ENCODE peak calls at places on chromosomes 4 and X, in seven cellular contexts. H is AG09319, S is lower leg skin, N is progenitor cell of endocrine pancreas, D is GM13976, Y is stomach, K is HL-60. B is an unnamed sample.
A peak's percentile ranks its signal among the peaks of the same experiment; 100 is the strongest.

GRCh38 chr4:149749769-149750168 is 65.9 kb downstream of the IQCM start:
- DNase-seq in N (no peak), Y (no peak), H (no peak), D (no peak), S (no peak), K (no peak), B (no peak)

GRCh38 chr4:86948276-86948675 is 13.5 kb downstream of the AFF1 start:
- DNase-seq in N (no peak), K (no peak), S (no peak), H (no peak), D (no peak), Y (no peak), B (no peak)

GRCh38 chrX:38618152-38618551 is 56.8 kb downstream of the TSPAN7 start:
- DNase-seq in Y (no peak), K (no peak), H (no peak), N (no peak), D (no peak), S (no peak), B (no peak)

GRCh38 chr4:2395038-2395437 is 23.4 kb downstream of the ZFYVE28 start:
- DNase-seq in N (no peak), K (no peak), D (no peak), H (no peak), S (no peak), Y (no peak), B (no peak)

GRCh38 chr4:22997358-22998224 is 304.9 kb downstream of the GBA3 start:
- DNase-seq in D (no peak), K (no peak), H (no peak), N (no peak), S (no peak), Y (no peak), B (no peak)

GRCh38 chrX:133670394-133670793 is 255.1 kb upstream of the GPC4 start:
- DNase-seq in H (no peak), N (no peak), K (no peak), D (peak; percentile 45), S (no peak), Y (no peak), B (no peak)

GRCh38 chr4:156547439-156547838 is 424.2 kb downstream of the PDGFC start:
- DNase-seq in N (no peak), S (no peak), K (no peak), D (no peak), Y (no peak), H (peak; percentile 47), B (no peak)

GRCh38 chr4:10457255-10457801 is at the start of gene ZNF518B:
- DNase-seq in H (no peak), K (peak; percentile 10), D (peak; percentile 92), S (peak; percentile 87), Y (peak; percentile 67), N (peak; percentile 63), B (peak; percentile 61)

GRCh38 chr4:110733901-110734300 is 111.0 kb upstream of the PITX2 start:
- DNase-seq in Y (no peak), K (no peak), S (no peak), H (no peak), D (no peak), N (no peak), B (no peak)

GRCh38 chr4:114598191-114599121 is at the start of gene UGT8:
- DNase-seq in D (peak; percentile 47), S (no peak), H (no peak), Y (peak; percentile 86), K (no peak), N (peak; percentile 47), B (peak; percentile 55)

GRCh38 chr4:2256156-2256731 is 5.7 kb downstream of the MXD4 start:
- DNase-seq in N (peak; percentile 10), Y (peak; percentile 67), D (no peak), K (no peak), H (no peak), S (peak; percentile 89), B (peak; percentile 29)

GRCh38 chrX:139077303-139078131 is 366.0 kb upstream of the FGF13 start:
- DNase-seq in Y (no peak), D (no peak), H (peak; percentile 24), S (no peak), K (peak; percentile 11), N (no peak), B (no peak)

GRCh38 chrX:119067023-119067739 is 5.6 kb upstream of the CT47C1 start:
- DNase-seq in S (no peak), Y (peak; percentile 57), D (peak; percentile 25), H (peak; percentile 7), K (no peak), N (peak; percentile 21), B (no peak)

GRCh38 chr4:98283219-98284199 is 22.3 kb downstream of the RAP1GDS1 start:
- DNase-seq in K (no peak), D (no peak), N (no peak), Y (no peak), S (no peak), H (no peak), B (no peak)

GRCh38 chrX:134898450-134898849 is 92.3 kb upstream of the SMIM10 start:
- DNase-seq in S (no peak), D (no peak), H (no peak), Y (no peak), N (no peak), K (no peak), B (no peak)

GRCh38 chr4:74453037-74453635 is 8.2 kb downstream of the AREG start:
- DNase-seq in D (no peak), K (no peak), N (no peak), Y (no peak), H (no peak), S (no peak), B (no peak)

GRCh38 chr4:36785965-36786364 is 458.6 kb upstream of the NWD2 start:
- DNase-seq in K (no peak), D (no peak), N (no peak), S (no peak), Y (no peak), H (no peak), B (no peak)

GRCh38 chrX:134173541-134174272 is 63.3 kb upstream of the CCDC160 start:
- DNase-seq in N (no peak), K (no peak), S (no peak), D (peak; percentile 10), Y (no peak), H (no peak), B (no peak)

GRCh38 chr4:102867278-102868152 is 1.3 kb upstream of the CISD2 start:
- DNase-seq in S (no peak), K (peak; percentile 36), H (no peak), N (no peak), Y (no peak), D (no peak), B (no peak)

GRCh38 chr4:26762650-26763049 is 98.0 kb upstream of the STIM2 start:
- DNase-seq in S (no peak), K (no peak), H (no peak), Y (no peak), N (no peak), D (no peak), B (no peak)

DNA sequence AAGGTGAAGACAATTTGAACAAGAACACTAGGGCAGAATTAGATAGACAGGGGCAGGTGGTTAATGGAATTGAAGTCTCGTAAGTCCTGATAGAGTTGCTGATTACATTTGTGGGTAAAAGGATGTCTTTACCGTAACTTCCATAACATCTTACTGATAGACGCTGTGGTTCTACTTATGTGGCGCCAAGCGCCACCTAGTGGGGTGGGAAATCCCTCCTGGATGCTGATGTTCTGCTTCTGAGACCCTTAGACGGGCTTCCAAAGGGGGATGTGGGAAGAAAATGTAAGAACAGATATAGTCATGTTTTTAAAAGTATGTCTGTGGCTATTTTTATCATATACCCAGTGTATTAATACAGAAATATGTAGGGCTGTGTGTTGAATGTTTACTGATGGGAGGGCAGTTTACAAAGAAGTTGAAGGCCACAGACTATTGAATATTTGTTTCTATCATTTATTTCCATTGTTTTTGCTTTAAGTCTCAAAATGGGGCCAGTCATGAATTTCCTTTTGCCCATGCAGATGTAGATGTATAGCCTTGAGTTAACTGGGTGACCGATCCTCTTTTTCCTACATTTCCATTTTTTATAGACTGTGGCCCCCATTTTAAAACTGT is 12.2 kb upstream of the TLR8 start:
- DNase-seq in D (peak; percentile 35), S (no peak), K (no peak), Y (peak; percentile 57), H (no peak), N (no peak), B (peak; percentile 42)
- TF ChIP-seq CTCF in D (peak; percentile 64), S (no peak), K (peak; percentile 69), Y (peak; percentile 61), H (peak; percentile 46), N (peak; percentile 64), B (no peak)

DNA sequence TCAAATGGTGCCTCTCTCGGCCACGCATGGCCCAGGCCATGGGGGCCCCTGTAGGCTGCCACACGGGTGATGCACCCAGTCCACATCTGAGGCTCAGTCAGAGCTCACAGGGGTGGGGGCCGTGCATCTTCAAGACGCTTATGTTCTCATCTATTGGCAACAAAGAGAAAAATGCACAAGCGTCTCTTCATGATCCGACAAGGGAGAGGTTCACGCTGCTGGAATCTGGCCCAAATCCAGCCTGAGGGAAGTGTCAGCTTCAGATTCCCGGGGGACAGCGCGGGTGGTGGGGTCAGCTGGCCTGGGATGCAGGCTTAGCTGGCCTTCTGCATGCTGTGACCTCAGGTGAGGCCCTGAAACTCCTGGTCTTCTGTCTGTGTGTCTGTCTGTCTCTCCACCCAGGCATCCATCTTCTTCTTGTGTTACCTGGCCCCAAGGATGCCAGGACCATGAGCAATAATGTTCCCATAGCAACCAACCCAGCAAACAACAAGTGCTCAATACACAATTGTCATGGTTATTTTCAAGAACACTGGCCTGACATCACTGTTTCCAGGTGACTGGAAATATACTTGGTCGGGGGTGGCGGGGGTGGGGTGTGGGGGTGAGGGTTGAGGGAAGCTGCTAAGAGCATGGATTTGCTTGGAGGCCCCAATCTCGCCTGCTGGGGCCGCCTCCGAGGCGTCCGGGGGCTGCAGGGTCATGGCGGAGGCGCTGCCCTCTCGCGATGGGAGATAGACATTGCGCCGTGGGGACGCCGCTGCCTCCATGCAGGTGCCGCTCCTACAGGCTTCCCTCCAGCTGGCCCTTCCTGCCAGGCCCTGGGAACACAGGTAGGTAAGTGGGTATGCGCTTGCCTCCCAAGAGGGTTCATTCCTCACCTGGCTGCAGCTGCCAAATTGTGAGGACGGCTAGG is 48.3 kb downstream of the ABLIM2 start:
- DNase-seq in K (no peak), Y (no peak), D (no peak), N (peak; percentile 26), H (no peak), S (no peak), B (no peak)
- TF ChIP-seq CTCF in K (no peak), Y (no peak), D (peak; percentile 21), N (peak; percentile 60), H (no peak), S (no peak), B (no peak)

DNA sequence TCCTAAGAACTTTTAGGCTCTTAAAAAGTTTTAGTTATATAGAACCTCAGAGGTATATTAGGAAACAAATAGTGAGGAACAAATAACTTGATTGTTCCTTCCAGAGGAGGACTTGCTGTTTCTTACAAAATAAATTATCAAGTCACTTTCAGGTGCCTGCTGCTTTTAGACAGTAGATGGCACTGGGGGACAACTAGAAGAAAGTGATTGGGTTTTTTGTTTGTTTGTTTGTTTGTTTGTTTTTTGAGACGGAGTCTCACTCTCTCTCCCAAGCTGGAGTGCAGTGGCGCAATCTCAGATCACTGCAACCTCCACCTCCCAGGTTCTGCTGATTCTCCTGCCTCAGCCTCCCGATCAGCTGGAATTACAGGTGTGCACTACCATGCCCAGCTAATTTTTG is 35.4 kb upstream of the CDKL5 start:
- DNase-seq in Y (no peak), K (no peak), D (no peak), H (no peak), N (no peak), S (no peak), B (no peak)
- TF ChIP-seq CTCF in Y (no peak), K (no peak), D (no peak), H (no peak), N (no peak), S (no peak), B (no peak)

GRCh38 chrX:66602381-66602938 is 36.4 kb downstream of the EDA2R start:
- DNase-seq in H (no peak), N (no peak), Y (no peak), S (no peak), K (no peak), D (no peak), B (no peak)

GRCh38 chrX:66601522-66601921 is 37.4 kb downstream of the EDA2R start:
- DNase-seq in S (no peak), N (no peak), Y (no peak), D (no peak), K (no peak), H (no peak), B (no peak)
- TF ChIP-seq CTCF in S (no peak), N (no peak), Y (no peak), D (no peak), K (no peak), H (no peak), B (no peak)